ENCODE peak calls at places on chromosomes 3 and 15, in seven cellular contexts. G is NB4; U is left lung; K is fibroblast of mammary gland; P is brain microvascular endothelial cell; W is CD8-positive, alpha-beta T cell; S is chondrocyte. O is an unnamed sample.
A peak's percentile ranks its signal among the peaks of the same experiment; 100 is the strongest.

GRCh38 chr3:103083848-103084631 is 649.2 kb downstream of the ZPLD1 start:
- DNase-seq in S (no peak), P (no peak), G (no peak), U (no peak), K (no peak), W (no peak), O (no peak)

GRCh38 chr3:178072931-178073330 is 463.3 kb upstream of the KCNMB2 start:
- DNase-seq in S (no peak), K (no peak), P (no peak), G (no peak), U (no peak), W (no peak), O (no peak)

GRCh38 chr3:22886394-22886793 is 316.7 kb upstream of the UBE2E2 start:
- DNase-seq in S (no peak), P (no peak), U (no peak), W (no peak), G (no peak), K (no peak), O (no peak)

GRCh38 chr3:141482250-141482937 is 4.4 kb upstream of the RASA2 start:
- DNase-seq in K (peak; percentile 86), P (peak; percentile 87), S (no peak), W (no peak), G (peak; percentile 68), U (no peak), O (peak; percentile 85)

GRCh38 chr3:52393131-52393807 is 51.6 kb downstream of the SEMA3G start:
- DNase-seq in U (no peak), S (peak; percentile 74), G (no peak), P (no peak), K (no peak), W (no peak), O (no peak)

GRCh38 chr15:66193066-66193465 is 60.5 kb downstream of the MEGF11 start:
- DNase-seq in P (no peak), U (no peak), G (no peak), S (no peak), K (peak; percentile 8), W (no peak), O (peak; percentile 61)

GRCh38 chr3:8458235-8458634 is 43.4 kb upstream of the LMCD1 start:
- DNase-seq in W (no peak), S (no peak), K (peak; percentile 92), G (no peak), P (no peak), U (no peak), O (no peak)

GRCh38 chr3:176919836-176920760 is 277.2 kb downstream of the TBL1XR1 start:
- DNase-seq in S (no peak), U (no peak), P (peak; percentile 79), G (no peak), K (peak; percentile 56), W (no peak), O (peak; percentile 93)

GRCh38 chr3:188491276-188491687 is 337.3 kb downstream of the LPP start:
- DNase-seq in K (peak; percentile 78), P (peak; percentile 83), U (no peak), W (no peak), G (no peak), S (no peak), O (no peak)

GRCh38 chr3:24377218-24377993 is 117.2 kb downstream of the THRB start:
- DNase-seq in K (no peak), G (peak; percentile 4), U (no peak), W (no peak), P (no peak), S (no peak), O (peak; percentile 44)

GRCh38 chr15:25438601-25439455 is at the start of gene UBE3A:
- DNase-seq in K (peak; percentile 87), U (peak; percentile 91), S (peak; percentile 97), W (peak; percentile 83), G (peak; percentile 91), P (peak; percentile 72), O (peak; percentile 95)
- TF ChIP-seq CTCF in K (peak; percentile 3), U (no peak), S (peak; percentile 54), W (no peak), G (no peak), P (peak; percentile 5), O (no peak)

DNA sequence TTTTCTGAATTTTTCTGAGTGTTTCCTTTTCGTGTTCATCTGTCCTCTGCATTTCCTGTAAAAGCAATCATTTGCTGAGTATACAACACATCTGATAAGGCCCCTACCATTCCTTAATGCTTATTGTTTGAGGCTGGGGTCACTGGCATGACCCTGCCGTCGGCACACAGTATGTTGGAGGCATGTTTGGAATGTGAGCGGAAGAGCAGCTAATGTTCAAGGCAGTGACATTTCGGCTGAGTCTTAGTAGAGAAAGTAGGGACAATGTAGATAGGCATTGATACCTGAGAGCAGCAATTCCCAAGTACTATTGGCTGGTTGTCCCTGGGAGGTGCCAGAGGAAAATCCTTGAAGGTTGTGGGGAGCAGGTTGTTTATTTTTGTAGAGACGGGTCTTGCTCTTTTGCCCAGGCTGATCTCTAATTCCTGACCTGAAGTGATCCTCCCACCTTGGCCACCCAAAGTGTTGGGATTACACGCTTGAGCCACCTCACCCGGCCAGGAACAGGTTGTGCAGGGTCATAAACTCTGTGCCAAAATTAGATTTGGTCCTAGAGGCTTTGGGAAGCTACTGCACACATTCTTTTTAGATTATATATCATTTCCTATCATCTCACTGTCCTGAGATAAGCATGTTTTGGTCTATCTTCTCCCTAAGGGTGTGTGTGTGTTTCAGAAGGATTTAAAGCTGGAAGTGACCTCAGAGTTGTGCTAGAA is 13.5 kb downstream of the PTPN23 start:
- DNase-seq in G (no peak), P (peak; percentile 54), S (no peak), K (no peak), U (no peak), W (no peak), O (no peak)
- TF ChIP-seq CTCF in G (no peak), P (no peak), S (peak; percentile 37), K (no peak), U (no peak), W (no peak), O (peak; percentile 7)

GRCh38 chr3:129054605-129055104 is 5.9 kb upstream of the GP9 start:
- DNase-seq in K (no peak), S (no peak), U (no peak), G (no peak), P (peak; percentile 20), W (no peak), O (no peak)

GRCh38 chr3:129056832-129057231 is 3.7 kb upstream of the GP9 start:
- DNase-seq in W (no peak), K (no peak), G (no peak), S (no peak), P (no peak), U (no peak), O (no peak)

GRCh38 chr3:129050556-129051295 is 9.9 kb upstream of the GP9 start:
- DNase-seq in U (no peak), W (no peak), P (no peak), K (no peak), S (no peak), G (no peak), O (no peak)

GRCh38 chr3:129051776-129052400 is 8.7 kb upstream of the GP9 start:
- DNase-seq in U (peak; percentile 65), G (no peak), S (no peak), W (no peak), K (no peak), P (no peak), O (peak; percentile 19)

DNA sequence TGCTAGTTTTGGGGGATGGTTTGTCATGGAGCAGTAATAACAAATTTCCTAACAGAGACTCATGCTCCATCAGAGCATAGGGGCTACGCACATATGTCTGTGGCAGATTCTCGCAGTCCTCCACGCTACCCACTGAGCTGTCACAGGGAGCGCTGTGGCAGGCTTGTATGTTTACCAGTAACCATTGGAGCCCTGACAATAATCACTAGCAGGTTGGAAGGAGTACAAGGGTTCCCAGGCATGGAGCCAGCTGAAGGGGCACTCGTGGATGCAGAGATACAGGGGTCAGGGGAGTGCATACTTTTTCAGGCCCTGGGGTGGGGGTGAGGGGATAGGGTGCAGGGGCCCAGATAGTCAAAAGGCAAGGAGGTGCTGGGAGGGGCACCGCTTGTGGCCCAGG is 7.9 kb upstream of the GP9 start:
- DNase-seq in K (no peak), G (no peak), W (no peak), P (no peak), U (no peak), S (no peak), O (no peak)
- TF ChIP-seq CTCF in K (no peak), G (no peak), W (no peak), P (no peak), U (no peak), S (no peak), O (no peak)

GRCh38 chr15:48865387-48866079 is 12.4 kb upstream of the EID1 start:
- DNase-seq in U (no peak), K (peak; percentile 75), W (no peak), P (peak; percentile 73), S (no peak), G (peak; percentile 5), O (no peak)

GRCh38 chr15:48869966-48870365 is 8.0 kb upstream of the EID1 start:
- DNase-seq in U (no peak), K (no peak), W (no peak), S (no peak), P (no peak), G (no peak), O (no peak)

GRCh38 chr15:48868549-48868948 is 9.4 kb upstream of the EID1 start:
- DNase-seq in S (no peak), W (no peak), K (peak; percentile 81), G (peak; percentile 48), U (no peak), P (peak; percentile 56), O (peak; percentile 92)

GRCh38 chr15:48866141-48866563 is 11.8 kb upstream of the EID1 start:
- DNase-seq in U (no peak), S (no peak), P (peak; percentile 20), W (no peak), G (no peak), K (peak; percentile 42), O (no peak)

GRCh38 chr15:48868018-48868417 is 9.9 kb upstream of the EID1 start:
- DNase-seq in U (no peak), G (peak; percentile 7), K (no peak), W (no peak), P (no peak), S (no peak), O (peak; percentile 64)
- TF ChIP-seq CTCF in U (no peak), G (no peak), K (no peak), W (no peak), P (no peak), S (no peak), O (no peak)

DNA sequence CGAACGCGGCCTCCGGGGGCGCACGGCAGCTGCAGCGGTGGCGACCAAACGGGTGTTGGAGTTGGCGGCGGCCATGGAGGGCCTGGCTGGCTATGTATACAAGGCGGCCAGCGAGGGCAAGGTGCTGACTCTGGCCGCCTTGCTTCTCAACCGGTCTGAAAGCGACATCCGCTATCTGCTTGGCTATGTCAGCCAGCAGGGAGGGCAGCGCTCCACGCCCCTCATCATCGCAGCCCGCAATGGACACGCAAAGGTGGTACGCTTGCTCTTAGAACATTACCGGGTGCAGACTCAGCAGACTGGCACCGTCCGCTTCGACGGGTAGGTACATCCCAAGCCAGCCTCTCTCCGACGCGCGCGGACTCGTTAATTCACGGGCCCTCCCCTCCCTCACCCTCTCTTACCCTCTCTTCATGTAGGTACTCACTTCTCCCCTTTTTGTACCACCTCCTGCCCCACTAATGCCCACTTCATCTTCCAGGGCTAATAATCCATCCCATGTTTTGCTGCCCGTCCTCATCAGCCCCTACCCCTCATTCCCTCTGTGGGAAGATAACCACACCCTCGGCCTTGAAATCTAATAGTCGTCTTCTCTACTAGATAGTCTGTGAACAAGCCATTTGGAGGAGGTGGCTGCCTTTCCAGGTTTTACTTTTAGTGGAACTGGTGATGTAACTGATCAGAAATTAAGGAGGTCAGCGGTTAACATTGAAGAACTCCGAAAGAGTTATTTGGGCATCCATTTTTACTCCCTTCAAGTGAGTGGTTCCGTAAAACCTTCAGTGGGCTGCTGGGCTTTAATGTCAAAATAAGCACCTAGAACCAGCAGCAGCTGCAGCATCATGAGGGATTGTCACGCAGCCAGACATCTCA is 1.0 kb downstream of the FEM1B start:
- DNase-seq in K (peak; percentile 34), P (peak; percentile 56), G (peak; percentile 46), W (no peak), S (peak; percentile 95), U (no peak), O (peak; percentile 61)
- TF ChIP-seq CTCF in K (no peak), P (peak; percentile 60), G (no peak), W (peak; percentile 51), S (peak; percentile 19), U (no peak), O (no peak)